ENCODE peak calls at places on chromosomes 7 and 10, in eight cellular contexts. I, L, P, B, E, R, W and O are unnamed samples.

GRCh38 chr7:36651404-36651803 is 72.9 kb downstream of the AOAH start:
- DNase-seq in R (no peak), B (no peak), E (peak; percentile 50), W (no peak), P (no peak), L (no peak), I (no peak), O (peak; percentile 73)

GRCh38 chr7:157389951-157390730 is 53.3 kb downstream of the DNAJB6 start:
- DNase-seq in P (peak; percentile 62), W (no peak), L (no peak), E (no peak), B (no peak), I (no peak), R (peak; percentile 19), O (no peak)

GRCh38 chr7:90777075-90777864 is 181.1 kb downstream of the CDK14 start:
- DNase-seq in B (no peak), R (no peak), L (no peak), W (no peak), E (no peak), I (peak; percentile 67), P (no peak), O (no peak)

GRCh38 chr7:96526492-96526891 is 183.2 kb downstream of the SEM1 start:
- DNase-seq in P (peak; percentile 99), W (no peak), B (no peak), L (no peak), I (no peak), E (no peak), R (no peak), O (no peak)

GRCh38 chr10:26743091-26743490 is 45.6 kb downstream of the PDSS1 start:
- DNase-seq in B (no peak), L (no peak), W (no peak), E (no peak), R (no peak), I (no peak), P (no peak), O (peak; percentile 19)

GRCh38 chr7:79434098-79434497 is 19.4 kb downstream of the MAGI2 start:
- DNase-seq in P (no peak), B (no peak), W (no peak), I (no peak), E (peak; percentile 72), R (no peak), L (no peak), O (peak; percentile 64)

GRCh38 chr10:6204341-6205191 is 1.8 kb downstream of the PFKFB3 start:
- DNase-seq in B (no peak), R (no peak), I (peak; percentile 50), E (peak; percentile 82), L (peak; percentile 56), P (peak; percentile 90), W (no peak), O (peak; percentile 91)

GRCh38 chr10:125850766-125851731 is 27.7 kb downstream of the BCCIP start:
- DNase-seq in I (no peak), E (no peak), L (no peak), R (no peak), P (no peak), W (no peak), B (no peak), O (no peak)

GRCh38 chr7:55964802-55965470 is 551 bp downstream of the NIPSNAP2 start:
- DNase-seq in P (peak; percentile 60), R (peak; percentile 46), B (no peak), W (peak; percentile 70), L (peak; percentile 62), I (peak; percentile 79), E (peak; percentile 60), O (peak; percentile 50)

GRCh38 chr10:44647877-44648542 is 263.1 kb upstream of the CXCL12 start:
- DNase-seq in W (no peak), B (peak; percentile 30), R (no peak), I (peak; percentile 41), E (peak; percentile 89), P (no peak), L (no peak), O (peak; percentile 35)

GRCh38 chr10:132784582-132785432 is 1.1 kb downstream of the NKX6-2 start:
- DNase-seq in L (no peak), P (no peak), B (no peak), I (no peak), R (no peak), W (no peak), E (no peak), O (no peak)

GRCh38 chr7:12756841-12757240 is 69.4 kb downstream of the ARL4A start:
- DNase-seq in E (no peak), I (no peak), L (no peak), W (no peak), P (no peak), B (no peak), R (no peak), O (no peak)

GRCh38 chr10:44968887-44969400 is 9.3 kb downstream of the RASSF4 start:
- DNase-seq in L (no peak), P (no peak), I (no peak), E (no peak), W (no peak), B (no peak), R (no peak), O (no peak)

GRCh38 chr10:127132434-127132833 is 64.0 kb downstream of the INSYN2A start:
- DNase-seq in W (no peak), B (peak; percentile 28), L (no peak), R (no peak), P (no peak), E (no peak), I (no peak), O (no peak)

GRCh38 chr10:131250454-131251145 is 60.9 kb downstream of the TCERG1L start:
- DNase-seq in L (no peak), W (no peak), P (no peak), R (no peak), I (no peak), B (no peak), E (no peak), O (no peak)

GRCh38 chr7:158933468-158934139 is 77.2 kb downstream of the DYNC2I1 start:
- DNase-seq in B (no peak), E (no peak), R (no peak), W (no peak), P (no peak), I (no peak), L (no peak), O (no peak)

GRCh38 chr7:155847821-155848435 is 35.7 kb upstream of the SHH start:
- DNase-seq in E (no peak), W (no peak), L (no peak), B (no peak), R (no peak), P (no peak), I (no peak), O (no peak)

GRCh38 chr10:103958996-103959395 is 7.9 kb upstream of the SLK start:
- DNase-seq in E (no peak), L (no peak), W (no peak), P (no peak), R (no peak), I (no peak), B (no peak), O (peak; percentile 83)

GRCh38 chr7:39212881-39213280 is 235.2 kb downstream of the POU6F2 start:
- DNase-seq in W (no peak), L (no peak), I (no peak), B (no peak), P (no peak), E (no peak), R (no peak), O (no peak)

GRCh38 chr10:11386044-11386443 is 225.4 kb downstream of the USP6NL start:
- DNase-seq in B (no peak), L (no peak), W (no peak), P (no peak), R (no peak), E (no peak), I (no peak), O (no peak)

GRCh38 chr10:87506988-87507387 is 2.3 kb downstream of the MINPP1 start:
- DNase-seq in W (no peak), E (no peak), L (no peak), P (peak; percentile 10), B (no peak), I (no peak), R (no peak), O (no peak)

GRCh38 chr7:18995270-18995671 is 122.2 kb downstream of the TWIST1 start:
- DNase-seq in I (no peak), L (no peak), E (no peak), W (no peak), R (no peak), B (no peak), P (no peak), O (no peak)

GRCh38 chr10:71323407-71323806 is 4.3 kb downstream of the SLC29A3 start:
- DNase-seq in L (no peak), P (peak; percentile 57), W (no peak), I (peak; percentile 77), B (no peak), E (peak; percentile 20), R (no peak), O (no peak)

GRCh38 chr10:75971402-75972211 is 540.2 kb downstream of the LRMDA start:
- DNase-seq in E (peak; percentile 23), W (no peak), P (no peak), R (no peak), I (no peak), B (no peak), L (no peak), O (no peak)

GRCh38 chr10:1602037-1602471 is 135.3 kb downstream of the ADARB2 start:
- DNase-seq in P (no peak), L (no peak), I (no peak), W (no peak), B (no peak), E (no peak), R (no peak), O (no peak)

GRCh38 chr10:101492814-101493213 is 95.2 kb downstream of the POLL start:
- DNase-seq in B (no peak), P (no peak), W (no peak), R (no peak), E (no peak), L (no peak), I (no peak), O (no peak)

GRCh38 chr10:131980757-131981428 is 830 bp downstream of the BNIP3 start:
- DNase-seq in L (no peak), B (no peak), W (no peak), P (no peak), E (no peak), R (no peak), I (no peak), O (no peak)

GRCh38 chr10:43982250-43982649 is 333.6 kb upstream of the ZNF32 start:
- DNase-seq in B (no peak), I (no peak), L (no peak), R (no peak), E (no peak), W (no peak), P (no peak), O (no peak)

GRCh38 chr10:15748137-15748536 is 28.4 kb upstream of the ITGA8 start:
- DNase-seq in L (no peak), R (no peak), B (no peak), I (no peak), E (peak; percentile 7), W (no peak), P (no peak), O (no peak)

GRCh38 chr10:71708301-71708703 is 11.3 kb downstream of the C10orf105 start:
- DNase-seq in R (peak; percentile 37), L (peak; percentile 92), P (peak; percentile 53), B (no peak), I (peak; percentile 80), W (peak; percentile 84), E (no peak), O (no peak)